ENCODE peak calls at places on chromosomes 1 and 21, in four cellular contexts. K, J, P and B are unnamed samples.

GRCh38 chr1:45960930-45961715 is 157.7 kb downstream of the MAST2 start:
- DNase-seq in K (no peak), P (no peak), J (no peak), B (no peak)

GRCh38 chr1:235720544-235720943 is 71.0 kb upstream of the GNG4 start:
- DNase-seq in P (no peak), J (no peak), K (no peak), B (no peak)

GRCh38 chr21:36423772-36424433 is 38.7 kb downstream of the CHAF1B start:
- DNase-seq in J (no peak), P (no peak), K (no peak), B (no peak)

GRCh38 chr1:59804301-59804700 is 10.4 kb upstream of the HOOK1 start:
- DNase-seq in P (no peak), J (no peak), K (no peak), B (no peak)

GRCh38 chr1:233238884-233239432 is 56.6 kb downstream of the PCNX2 start:
- DNase-seq in J (no peak), P (no peak), K (no peak), B (no peak)

GRCh38 chr1:1941868-1942752 is 23.0 kb upstream of the TMEM52 start:
- DNase-seq in J (no peak), P (no peak), K (no peak), B (no peak)

GRCh38 chr1:33257759-33258712 is 1.7 kb downstream of the ZNF362 start:
- DNase-seq in K (peak; percentile 46), J (no peak), P (no peak), B (peak; percentile 32)

GRCh38 chr1:160032165-160032827 is 506 bp upstream of the PIGM start:
- DNase-seq in J (no peak), P (no peak), K (no peak), B (peak; percentile 16)

GRCh38 chr1:110475358-110476027 is 24.5 kb downstream of the PROK1 start:
- DNase-seq in J (no peak), P (no peak), K (no peak), B (no peak)

GRCh38 chr1:2115922-2116341 is 65.7 kb downstream of the PRKCZ start:
- DNase-seq in K (no peak), P (no peak), J (no peak), B (no peak)

GRCh38 chr1:154860154-154860870 is 9.8 kb downstream of the KCNN3 start:
- DNase-seq in K (no peak), P (no peak), J (no peak), B (peak; percentile 62)

GRCh38 chr1:228443395-228443794 is 26.7 kb upstream of the TRIM17 start:
- DNase-seq in K (no peak), P (no peak), J (no peak), B (no peak)

GRCh38 chr1:117339866-117340357 is 27.3 kb upstream of the MAN1A2 start:
- DNase-seq in K (no peak), P (no peak), J (no peak), B (peak; percentile 20)

GRCh38 chr1:207811920-207812720 is 60.3 kb downstream of the CD46 start:
- DNase-seq in P (no peak), J (peak; percentile 90), K (peak; percentile 82), B (no peak)

GRCh38 chr1:155569988-155570592 is 7.5 kb upstream of the ASH1L start:
- DNase-seq in J (no peak), P (no peak), K (no peak), B (no peak)

GRCh38 chr1:101820080-101820479 is 176.6 kb downstream of the OLFM3 start:
- DNase-seq in P (no peak), K (no peak), J (no peak), B (no peak)

GRCh38 chr21:32772281-32773047 is 909 bp upstream of the PAXBP1 start:
- DNase-seq in K (peak; percentile 44), P (peak; percentile 54), J (no peak), B (peak; percentile 60)

GRCh38 chr1:108049083-108049819 is 84.3 kb upstream of the VAV3 start:
- DNase-seq in J (no peak), P (no peak), K (no peak), B (no peak)

GRCh38 chr1:181128592-181129497 is 40.3 kb downstream of the IER5 start:
- DNase-seq in K (no peak), J (no peak), P (no peak), B (peak; percentile 58)